ENCODE peak calls at places on chromosomes 1 and 21, in five cellular contexts. J, U, T, O and A are unnamed samples.

GRCh38 chr1:204278973-204279372 is 65.2 kb upstream of the GOLT1A start:
- DNase-seq in J (no peak), U (no peak), T (no peak), O (no peak), A (no peak)

GRCh38 chr1:31387612-31388011 is 14.7 kb upstream of the FABP3 start:
- DNase-seq in J (no peak), U (no peak), T (no peak), O (no peak), A (no peak)

GRCh38 chr1:30267046-30267445 is 456.3 kb downstream of the MATN1 start:
- DNase-seq in J (no peak), U (peak), T (no peak), O (no peak), A (no peak)

GRCh38 chr1:227541796-227542152 is 21.6 kb upstream of the ZNF678 start:
- DNase-seq in J (peak), U (peak), T (no peak), O (no peak), A (no peak)

GRCh38 chr1:23720256-23720995 is 22.8 kb upstream of the ELOA start:
- DNase-seq in J (no peak), U (no peak), T (no peak), O (no peak), A (no peak)

GRCh38 chr1:233657466-233657865 is 43.6 kb downstream of the KCNK1 start:
- DNase-seq in J (no peak), U (no peak), T (no peak), O (no peak), A (no peak)

GRCh38 chr1:66521736-66522365 is 12.1 kb upstream of the SGIP1 start:
- DNase-seq in J (peak), U (no peak), T (no peak), O (no peak), A (no peak)

GRCh38 chr1:50110656-50111055 is 1.9 kb downstream of the ELAVL4 start:
- DNase-seq in J (no peak), U (peak), T (no peak), O (peak), A (no peak)

GRCh38 chr1:101460709-101461108 is 223.9 kb downstream of the S1PR1 start:
- DNase-seq in J (no peak), U (no peak), T (no peak), O (no peak), A (no peak)

GRCh38 chr21:45427331-45428271 is 22.6 kb downstream of the COL18A1 start:
- DNase-seq in J (peak), U (peak), T (no peak), O (no peak), A (no peak)

GRCh38 chr1:203625623-203626189 is 926 bp upstream of the ATP2B4 start:
- DNase-seq in J (no peak), U (no peak), T (no peak), O (peak), A (peak)

GRCh38 chr1:192550922-192551534 is 24.5 kb upstream of the RGS1 start:
- DNase-seq in J (no peak), U (no peak), T (no peak), O (no peak), A (no peak)

GRCh38 chr1:34684246-34684645 is 70.6 kb upstream of the GJB5 start:
- DNase-seq in J (no peak), U (peak), T (no peak), O (peak), A (peak)